ENCODE peak calls at places on chromosomes 13 and 19, in six cellular contexts. H, C, L, N, I and O are unnamed samples.

GRCh38 chr19:10404888-10405808 is 1.8 kb upstream of the CDC37 start:
- DNase-seq in H (no peak), C (no peak), L (no peak), N (no peak), I (no peak), O (no peak)

GRCh38 chr13:49693877-49694276 is 2.6 kb upstream of the EBPL start:
- DNase-seq in H (no peak), C (no peak), L (no peak), N (no peak), I (no peak), O (no peak)

GRCh38 chr19:51680474-51680873 is 12.7 kb upstream of the SPACA6 start:
- DNase-seq in H (no peak), C (no peak), L (no peak), N (no peak), I (no peak), O (no peak)

GRCh38 chr19:16223746-16224145 is 26.0 kb downstream of the AP1M1 start:
- DNase-seq in H (no peak), C (no peak), L (no peak), N (no peak), I (no peak), O (no peak)

GRCh38 chr19:29665826-29666633 is 769 bp downstream of the PLEKHF1 start:
- DNase-seq in H (peak; percentile 69), C (peak; percentile 52), L (peak; percentile 41), N (no peak), I (peak; percentile 65), O (peak; percentile 37)

GRCh38 chr19:991174-991931 is 7.2 kb downstream of the WDR18 start:
- DNase-seq in H (no peak), C (no peak), L (peak; percentile 37), N (no peak), I (peak; percentile 37), O (no peak)

GRCh38 chr13:112799394-112799793 is 109.6 kb downstream of the ATP11A start:
- DNase-seq in H (no peak), C (no peak), L (no peak), N (no peak), I (no peak), O (no peak)

GRCh38 chr13:80945328-80945727 is 604.4 kb upstream of the SPRY2 start:
- DNase-seq in H (no peak), C (no peak), L (no peak), N (no peak), I (no peak), O (peak; percentile 31)

GRCh38 chr19:30065680-30066606 is 123.9 kb downstream of the URI1 start:
- DNase-seq in H (peak; percentile 14), C (no peak), L (peak; percentile 0), N (no peak), I (no peak), O (no peak)

GRCh38 chr13:76884167-76884566 is 2.0 kb downstream of the KCTD12 start:
- DNase-seq in H (peak; percentile 31), C (no peak), L (peak; percentile 17), N (no peak), I (peak; percentile 42), O (peak; percentile 49)

GRCh38 chr19:14954071-14954655 is 12.9 kb downstream of the OR7C2 start:
- DNase-seq in H (no peak), C (no peak), L (no peak), N (no peak), I (no peak), O (no peak)

GRCh38 chr13:99642006-99642405 is 140.7 kb downstream of the TM9SF2 start:
- DNase-seq in H (no peak), C (no peak), L (no peak), N (no peak), I (no peak), O (no peak)

GRCh38 chr13:98481511-98481951 is 95.4 kb downstream of the STK24 start:
- DNase-seq in H (no peak), C (no peak), L (no peak), N (no peak), I (no peak), O (no peak)

GRCh38 chr19:18741124-18741493 is 50.0 kb downstream of the COMP start:
- DNase-seq in H (no peak), C (no peak), L (no peak), N (no peak), I (no peak), O (no peak)

GRCh38 chr19:40807147-40808020 is 8.4 kb downstream of the EGLN2 start:
- DNase-seq in H (no peak), C (no peak), L (no peak), N (no peak), I (no peak), O (no peak)

GRCh38 chr19:12792853-12793289 is 1.6 kb downstream of the JUNB start:
- DNase-seq in H (no peak), C (no peak), L (peak; percentile 57), N (no peak), I (peak; percentile 51), O (peak; percentile 43)

GRCh38 chr19:12792048-12792852 is 964 bp downstream of the JUNB start:
- DNase-seq in H (peak; percentile 70), C (peak; percentile 79), L (peak; percentile 79), N (no peak), I (peak; percentile 76), O (peak; percentile 81)

GRCh38 chr19:12794936-12795335 is 3.6 kb downstream of the JUNB start:
- DNase-seq in H (no peak), C (no peak), L (no peak), N (no peak), I (no peak), O (no peak)

GRCh38 chr19:12794196-12794921 is 3.1 kb downstream of the JUNB start:
- DNase-seq in H (no peak), C (no peak), L (no peak), N (no peak), I (peak; percentile 62), O (no peak)

DNA sequence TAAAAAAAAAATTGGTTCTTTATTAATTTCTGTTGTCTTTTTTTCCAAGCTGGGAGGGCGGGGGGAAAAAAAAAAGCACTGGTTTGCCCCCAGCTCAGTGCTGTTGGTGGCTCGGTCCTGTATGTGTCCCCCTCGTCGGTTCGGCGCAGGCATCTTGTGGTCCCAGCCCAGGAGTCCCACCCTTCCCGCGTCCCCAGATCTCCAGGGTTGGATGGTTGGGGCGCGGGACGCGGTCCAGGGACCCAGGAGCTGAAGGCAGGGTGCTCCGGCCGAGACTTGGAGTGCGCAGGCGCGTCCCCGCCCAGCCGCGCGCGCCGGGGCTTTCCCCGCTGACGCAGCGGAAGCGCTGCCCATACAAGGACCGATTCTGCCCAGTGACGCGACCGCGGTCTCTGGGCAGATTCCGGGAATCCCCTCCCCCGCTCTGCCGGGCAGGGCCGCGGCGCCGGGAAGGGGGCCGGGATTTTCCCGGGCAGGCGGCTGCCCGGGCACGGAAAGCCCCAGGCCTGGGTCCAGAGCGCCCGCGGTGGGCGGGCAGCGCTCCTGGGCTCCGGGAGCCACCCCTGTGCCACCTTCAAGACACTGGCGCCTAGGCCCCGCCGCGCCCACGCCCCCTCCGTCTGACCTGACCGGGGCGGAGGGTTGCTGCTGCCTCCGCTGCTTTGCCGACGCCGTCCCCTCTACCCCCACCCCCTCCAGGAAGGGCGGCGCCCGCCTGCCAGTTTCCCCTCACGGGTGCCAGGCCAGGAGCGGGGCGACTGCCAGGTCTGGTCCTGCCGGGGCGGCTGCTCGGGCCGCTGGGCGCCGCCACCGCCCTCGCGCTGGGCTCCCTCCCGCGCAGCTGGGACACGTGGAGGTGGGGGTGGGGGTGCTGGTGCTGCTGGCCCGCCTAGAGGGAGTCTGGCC is 2.3 kb downstream of the JUNB start:
- DNase-seq in H (peak; percentile 94), C (peak; percentile 94), L (peak; percentile 95), N (peak; percentile 90), I (peak; percentile 94), O (peak; percentile 97)
- TF ChIP-seq POLR2A in H (peak; percentile 78), C (peak; percentile 82), L (peak; percentile 88), N (peak; percentile 64), I (peak; percentile 78), O (peak; percentile 89)

DNA sequence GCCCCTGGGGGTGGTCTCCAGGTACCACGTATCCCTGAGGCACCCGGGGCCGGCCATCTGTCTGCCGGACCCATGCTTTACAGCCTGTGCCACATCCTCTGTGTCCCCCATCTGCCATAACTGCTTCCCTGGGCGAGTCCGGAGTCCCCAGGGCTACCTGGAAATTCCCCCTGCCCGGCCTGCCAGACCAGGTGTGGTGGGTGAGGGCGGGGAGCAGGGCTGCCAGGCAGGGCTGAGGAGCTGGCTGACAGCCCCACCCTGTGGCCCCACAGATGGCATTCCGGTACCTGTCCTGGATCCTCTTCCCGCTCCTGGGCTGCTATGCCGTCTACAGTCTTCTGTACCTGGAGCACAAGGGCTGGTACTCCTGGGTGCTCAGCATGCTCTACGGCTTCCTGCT is 10.3 kb upstream of the RELB start:
- DNase-seq in H (no peak), C (no peak), L (no peak), N (no peak), I (no peak), O (no peak)
- H3K27ac ChIP-seq in H (no peak overlapping the region), C (no peak overlapping the region), L (no peak overlapping the region), N (no peak overlapping the region), I (no peak overlapping the region), O (no peak overlapping the region)

GRCh38 chr13:114064516-114065140 is 67.8 kb downstream of the RASA3 start:
- DNase-seq in H (no peak), C (no peak), L (peak; percentile 40), N (no peak), I (peak; percentile 56), O (no peak)
- TF ChIP-seq POLR2A in H (no peak), C (no peak), L (no peak), N (no peak), I (no peak), O (no peak)

DNA sequence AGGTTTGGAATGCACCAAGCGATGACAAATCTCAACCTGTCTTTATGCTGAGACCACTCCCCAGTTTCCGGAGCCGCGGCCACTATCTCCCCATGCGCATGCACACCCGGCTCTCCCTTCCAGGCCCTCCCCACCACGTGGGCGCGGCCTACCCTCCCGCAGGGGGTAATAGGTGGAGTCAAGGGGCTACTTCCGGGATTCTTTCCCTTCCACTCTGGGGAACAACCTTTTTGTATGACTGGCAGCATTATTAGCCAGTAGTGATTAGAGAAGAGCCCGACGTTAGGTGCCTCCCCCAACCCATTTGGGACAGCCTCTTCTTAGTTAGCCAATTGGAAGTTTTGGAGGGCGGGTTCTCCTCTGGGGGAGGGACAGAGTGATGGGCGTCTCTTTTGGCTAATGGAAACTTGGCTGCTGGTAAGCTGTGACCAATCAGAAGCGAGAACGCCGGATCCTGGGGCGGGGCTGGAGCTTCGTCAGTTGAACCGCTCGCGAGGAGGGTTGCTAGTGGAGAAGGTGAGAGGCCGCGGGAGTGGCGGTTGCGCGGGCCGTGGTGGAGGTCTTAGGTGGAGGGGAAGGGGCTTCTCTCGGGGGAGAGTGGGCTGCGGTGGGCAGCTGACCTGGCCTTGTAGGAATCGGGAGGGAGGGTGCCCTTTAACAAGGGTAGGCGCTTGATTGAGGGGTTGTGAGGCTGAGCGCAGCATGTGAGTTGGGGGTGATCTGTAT is at the start of gene CCDC61:
- DNase-seq in H (peak; percentile 95), C (peak; percentile 97), L (peak; percentile 97), N (peak; percentile 97), I (peak; percentile 96), O (peak; percentile 96)
- H3K27ac ChIP-seq in H (peak within 1 kb of the TSS; percentile 81), C (peak within 1 kb of the TSS; percentile 75), L (peak within 1 kb of the TSS; percentile 76), N (peak within 1 kb of the TSS; percentile 82), I (no peak within 1 kb of the TSS), O (peak within 1 kb of the TSS; percentile 72)

GRCh38 chr13:43232144-43232840 is 208.9 kb downstream of the DNAJC15 start:
- DNase-seq in H (no peak), C (no peak), L (no peak), N (no peak), I (no peak), O (no peak)
- TF ChIP-seq POLR2A in H (no peak), C (no peak), L (no peak), N (no peak), I (no peak), O (no peak)